ENCODE peak calls at places on chromosomes 4 and X, in seven cellular contexts. T, I, W, J, S, F and D are unnamed samples.

GRCh38 chr4:34644716-34645115 is 1599.6 kb downstream of the ARAP2 start:
- DNase-seq in T (no peak), I (no peak), W (no peak), J (no peak), S (no peak), F (no peak), D (no peak)

GRCh38 chrX:2500681-2501151 is at the start of the genes DHRSX and ZBED1:
- DNase-seq in T (peak; percentile 36), I (no peak), W (no peak), J (peak; percentile 84), S (no peak), F (no peak), D (peak; percentile 84)

GRCh38 chrX:136219893-136220292 is 31.3 kb downstream of the MAP7D3 start:
- DNase-seq in T (no peak), I (no peak), W (no peak), J (no peak), S (no peak), F (no peak), D (no peak)

GRCh38 chr4:103306870-103307345 is 108.8 kb upstream of the CENPE start:
- DNase-seq in T (no peak), I (peak; percentile 51), W (peak; percentile 64), J (no peak), S (no peak), F (no peak), D (peak; percentile 42)

GRCh38 chr4:3527914-3528876 is 4.0 kb downstream of the LRPAP1 start:
- DNase-seq in T (no peak), I (no peak), W (no peak), J (peak; percentile 74), S (no peak), F (no peak), D (peak; percentile 68)

GRCh38 chrX:30702736-30703135 is 49.5 kb downstream of the GK start:
- DNase-seq in T (no peak), I (no peak), W (no peak), J (no peak), S (peak; percentile 54), F (peak; percentile 28), D (no peak)

GRCh38 chr4:7070729-7071511 is 3.1 kb upstream of the GRPEL1 start:
- DNase-seq in T (peak; percentile 86), I (peak; percentile 56), W (peak; percentile 71), J (peak; percentile 93), S (no peak), F (peak; percentile 53), D (peak; percentile 89)

GRCh38 chrX:39899876-39900787 is 197.6 kb downstream of the BCOR start:
- DNase-seq in T (no peak), I (no peak), W (no peak), J (no peak), S (no peak), F (no peak), D (no peak)

GRCh38 chrX:29110041-29110440 is 522.8 kb downstream of the IL1RAPL1 start:
- DNase-seq in T (no peak), I (no peak), W (no peak), J (no peak), S (no peak), F (no peak), D (no peak)

GRCh38 chr4:772776-773175 is 53.2 kb downstream of the CPLX1 start:
- DNase-seq in T (no peak), I (no peak), W (no peak), J (no peak), S (no peak), F (no peak), D (no peak)

GRCh38 chr4:109560687-109561452 is 824 bp downstream of the MCUB start:
- DNase-seq in T (peak; percentile 44), I (peak; percentile 31), W (peak; percentile 20), J (peak; percentile 87), S (no peak), F (peak; percentile 80), D (no peak)

GRCh38 chr4:177640864-177641263 is 198.6 kb upstream of the AGA start:
- DNase-seq in T (no peak), I (no peak), W (no peak), J (no peak), S (no peak), F (no peak), D (no peak)

GRCh38 chr4:137956256-137956655 is 285.9 kb downstream of the SLC7A11 start:
- DNase-seq in T (no peak), I (no peak), W (no peak), J (no peak), S (no peak), F (no peak), D (no peak)

GRCh38 chr4:121711263-121712000 is 14.7 kb upstream of the ANXA5 start:
- DNase-seq in T (peak; percentile 5), I (peak; percentile 27), W (peak; percentile 20), J (peak; percentile 97), S (peak; percentile 84), F (peak; percentile 97), D (peak; percentile 96)

GRCh38 chr4:62814510-62815047 is 1594.7 kb downstream of the TECRL start:
- DNase-seq in T (no peak), I (no peak), W (no peak), J (no peak), S (no peak), F (no peak), D (no peak)

GRCh38 chrX:41265615-41266014 is 68.3 kb upstream of the DDX3X start:
- DNase-seq in T (peak; percentile 18), I (no peak), W (no peak), J (no peak), S (no peak), F (peak; percentile 87), D (no peak)

GRCh38 chr4:168840988-168841681 is 168.9 kb downstream of the CBR4 start:
- DNase-seq in T (no peak), I (no peak), W (no peak), J (no peak), S (no peak), F (no peak), D (no peak)

GRCh38 chr4:108651068-108651794 is 832 bp downstream of the OSTC start:
- DNase-seq in T (no peak), I (no peak), W (no peak), J (no peak), S (no peak), F (peak; percentile 46), D (no peak)

GRCh38 chr4:48078862-48079655 is 55.0 kb downstream of the TXK start:
- DNase-seq in T (no peak), I (no peak), W (no peak), J (no peak), S (no peak), F (peak; percentile 54), D (no peak)

GRCh38 chr4:170093978-170094377 is 4.2 kb upstream of the AADAT start:
- DNase-seq in T (no peak), I (no peak), W (no peak), J (no peak), S (no peak), F (no peak), D (no peak)

GRCh38 chr4:158208931-158209640 is 1.2 kb upstream of the TMEM144 start:
- DNase-seq in T (no peak), I (no peak), W (no peak), J (no peak), S (no peak), F (no peak), D (no peak)

GRCh38 chr4:156778606-156779005 is 193.0 kb downstream of the PDGFC start:
- DNase-seq in T (no peak), I (no peak), W (no peak), J (no peak), S (peak; percentile 96), F (peak; percentile 46), D (no peak)

GRCh38 chr4:8297691-8298485 is 28.3 kb downstream of the HTRA3 start:
- DNase-seq in T (no peak), I (no peak), W (no peak), J (peak; percentile 73), S (no peak), F (no peak), D (peak; percentile 52)

GRCh38 chr4:26584725-26585124 is 841 bp downstream of the TBC1D19 start:
- DNase-seq in T (no peak), I (no peak), W (no peak), J (no peak), S (no peak), F (no peak), D (no peak)

GRCh38 chrX:9848718-9849481 is 62.7 kb downstream of the SHROOM2 start:
- DNase-seq in T (no peak), I (no peak), W (no peak), J (no peak), S (no peak), F (no peak), D (no peak)

GRCh38 chr4:127145001-127145400 is 487.8 kb upstream of the INTU start:
- DNase-seq in T (no peak), I (no peak), W (no peak), J (no peak), S (no peak), F (no peak), D (no peak)

GRCh38 chr4:25172964-25173917 is 13.0 kb upstream of the SEPSECS start:
- DNase-seq in T (no peak), I (no peak), W (no peak), J (no peak), S (peak; percentile 99), F (peak; percentile 97), D (no peak)

GRCh38 chr4:82739292-82740190 is 59.1 kb downstream of the SCD5 start:
- DNase-seq in T (peak; percentile 39), I (peak; percentile 20), W (peak; percentile 40), J (peak; percentile 92), S (no peak), F (peak; percentile 50), D (peak; percentile 77)